ENCODE peak calls at places on chromosome 4, in eight cellular contexts. One of them, this sample, is unnamed.

GRCh38 chr4:115113382-115114106 is at the start of gene NDST4:
- DNase-seq in AG10803: peak
- DNase-seq in CD8-positive, alpha-beta memory T cell: no peak
- DNase-seq in endothelial cell of umbilical vein: no peak
- DNase-seq in stomach: no peak
- DNase-seq in lower leg skin: no peak
- DNase-seq in aorta: no peak
- DNase-seq in IMR-90: no peak
- DNase-seq in this sample: no peak

GRCh38 chr4:38396091-38396490 is 267.9 kb upstream of the KLF3 start:
- DNase-seq in AG10803: no peak
- DNase-seq in CD8-positive, alpha-beta memory T cell: no peak
- DNase-seq in endothelial cell of umbilical vein: no peak
- DNase-seq in stomach: no peak
- DNase-seq in lower leg skin: no peak
- DNase-seq in aorta: no peak
- DNase-seq in IMR-90: no peak
- DNase-seq in this sample: no peak

GRCh38 chr4:122218762-122219161 is 66.6 kb downstream of the BLTP1 start:
- DNase-seq in AG10803: peak
- DNase-seq in CD8-positive, alpha-beta memory T cell: no peak
- DNase-seq in endothelial cell of umbilical vein: no peak
- DNase-seq in stomach: no peak
- DNase-seq in lower leg skin: no peak
- DNase-seq in aorta: no peak
- DNase-seq in IMR-90: peak
- DNase-seq in this sample: no peak

GRCh38 chr4:172514011-172514410 is 654.6 kb upstream of the GALNT7 start:
- DNase-seq in AG10803: no peak
- DNase-seq in CD8-positive, alpha-beta memory T cell: no peak
- DNase-seq in endothelial cell of umbilical vein: no peak
- DNase-seq in stomach: no peak
- DNase-seq in lower leg skin: no peak
- DNase-seq in aorta: no peak
- DNase-seq in IMR-90: no peak
- DNase-seq in this sample: no peak

GRCh38 chr4:176883681-176884418 is 91.1 kb upstream of the VEGFC start:
- DNase-seq in AG10803: peak
- DNase-seq in CD8-positive, alpha-beta memory T cell: no peak
- DNase-seq in endothelial cell of umbilical vein: peak
- DNase-seq in stomach: no peak
- DNase-seq in lower leg skin: no peak
- DNase-seq in aorta: no peak
- DNase-seq in IMR-90: peak
- DNase-seq in this sample: peak

GRCh38 chr4:77151246-77151645 is 5.8 kb upstream of the CCNG2 start:
- DNase-seq in AG10803: no peak
- DNase-seq in CD8-positive, alpha-beta memory T cell: no peak
- DNase-seq in endothelial cell of umbilical vein: no peak
- DNase-seq in stomach: no peak
- DNase-seq in lower leg skin: peak
- DNase-seq in aorta: no peak
- DNase-seq in IMR-90: no peak
- DNase-seq in this sample: no peak

GRCh38 chr4:186770446-186771175 is 47.0 kb upstream of the FAT1 start:
- DNase-seq in AG10803: peak
- DNase-seq in CD8-positive, alpha-beta memory T cell: no peak
- DNase-seq in endothelial cell of umbilical vein: no peak
- DNase-seq in stomach: no peak
- DNase-seq in lower leg skin: no peak
- DNase-seq in aorta: no peak
- DNase-seq in IMR-90: peak
- DNase-seq in this sample: no peak

GRCh38 chr4:138242076-138242829 is at the start of gene SLC7A11:
- DNase-seq in AG10803: peak
- DNase-seq in CD8-positive, alpha-beta memory T cell: peak
- DNase-seq in endothelial cell of umbilical vein: peak
- DNase-seq in stomach: peak
- DNase-seq in lower leg skin: peak
- DNase-seq in aorta: no peak
- DNase-seq in IMR-90: peak
- DNase-seq in this sample: peak

GRCh38 chr4:182748949-182749348 is 168.2 kb downstream of the DCTD start:
- DNase-seq in AG10803: no peak
- DNase-seq in CD8-positive, alpha-beta memory T cell: no peak
- DNase-seq in endothelial cell of umbilical vein: peak
- DNase-seq in stomach: no peak
- DNase-seq in lower leg skin: no peak
- DNase-seq in aorta: no peak
- DNase-seq in IMR-90: peak
- DNase-seq in this sample: no peak

GRCh38 chr4:19285146-19285545 is 966.6 kb upstream of the SLIT2 start:
- DNase-seq in AG10803: peak
- DNase-seq in CD8-positive, alpha-beta memory T cell: no peak
- DNase-seq in endothelial cell of umbilical vein: no peak
- DNase-seq in stomach: no peak
- DNase-seq in lower leg skin: no peak
- DNase-seq in aorta: no peak
- DNase-seq in IMR-90: no peak
- DNase-seq in this sample: no peak

GRCh38 chr4:65502151-65502691 is 168.1 kb downstream of the EPHA5 start:
- DNase-seq in AG10803: peak
- DNase-seq in CD8-positive, alpha-beta memory T cell: no peak
- DNase-seq in endothelial cell of umbilical vein: peak
- DNase-seq in stomach: no peak
- DNase-seq in lower leg skin: no peak
- DNase-seq in aorta: no peak
- DNase-seq in IMR-90: peak
- DNase-seq in this sample: no peak

GRCh38 chr4:146255874-146256273 is 41.5 kb downstream of the REELD1 start:
- DNase-seq in AG10803: peak
- DNase-seq in CD8-positive, alpha-beta memory T cell: no peak
- DNase-seq in endothelial cell of umbilical vein: peak
- DNase-seq in stomach: no peak
- DNase-seq in lower leg skin: no peak
- DNase-seq in aorta: no peak
- DNase-seq in IMR-90: peak
- DNase-seq in this sample: no peak

GRCh38 chr4:54971474-54971950 is 153.9 kb downstream of the KDR start:
- DNase-seq in AG10803: peak
- DNase-seq in CD8-positive, alpha-beta memory T cell: no peak
- DNase-seq in endothelial cell of umbilical vein: peak
- DNase-seq in stomach: no peak
- DNase-seq in lower leg skin: peak
- DNase-seq in aorta: no peak
- DNase-seq in IMR-90: peak
- DNase-seq in this sample: peak

GRCh38 chr4:10611673-10612072 is 72.9 kb downstream of the CLNK start:
- DNase-seq in AG10803: peak
- DNase-seq in CD8-positive, alpha-beta memory T cell: no peak
- DNase-seq in endothelial cell of umbilical vein: peak
- DNase-seq in stomach: no peak
- DNase-seq in lower leg skin: no peak
- DNase-seq in aorta: no peak
- DNase-seq in IMR-90: peak
- DNase-seq in this sample: peak

GRCh38 chr4:126592088-126592487 is 1040.7 kb upstream of the INTU start:
- DNase-seq in AG10803: no peak
- DNase-seq in CD8-positive, alpha-beta memory T cell: no peak
- DNase-seq in endothelial cell of umbilical vein: no peak
- DNase-seq in stomach: no peak
- DNase-seq in lower leg skin: no peak
- DNase-seq in aorta: no peak
- DNase-seq in IMR-90: peak
- DNase-seq in this sample: no peak

GRCh38 chr4:39648827-39649558 is 10.3 kb upstream of the SMIM14 start:
- DNase-seq in AG10803: no peak
- DNase-seq in CD8-positive, alpha-beta memory T cell: no peak
- DNase-seq in endothelial cell of umbilical vein: no peak
- DNase-seq in stomach: no peak
- DNase-seq in lower leg skin: no peak
- DNase-seq in aorta: no peak
- DNase-seq in IMR-90: no peak
- DNase-seq in this sample: no peak

GRCh38 chr4:123398803-123399637 is 2.4 kb downstream of the SPRY1 start:
- DNase-seq in AG10803: peak
- DNase-seq in CD8-positive, alpha-beta memory T cell: peak
- DNase-seq in endothelial cell of umbilical vein: peak
- DNase-seq in stomach: peak
- DNase-seq in lower leg skin: peak
- DNase-seq in aorta: peak
- DNase-seq in IMR-90: peak
- DNase-seq in this sample: no peak

GRCh38 chr4:88333741-88334405 is 44.8 kb upstream of the HERC6 start:
- DNase-seq in AG10803: peak
- DNase-seq in CD8-positive, alpha-beta memory T cell: no peak
- DNase-seq in endothelial cell of umbilical vein: no peak
- DNase-seq in stomach: no peak
- DNase-seq in lower leg skin: no peak
- DNase-seq in aorta: no peak
- DNase-seq in IMR-90: peak
- DNase-seq in this sample: no peak

GRCh38 chr4:108036252-108036651 is 46.6 kb downstream of the HADH start:
- DNase-seq in AG10803: no peak
- DNase-seq in CD8-positive, alpha-beta memory T cell: peak
- DNase-seq in endothelial cell of umbilical vein: no peak
- DNase-seq in stomach: no peak
- DNase-seq in lower leg skin: no peak
- DNase-seq in aorta: no peak
- DNase-seq in IMR-90: no peak
- DNase-seq in this sample: no peak

GRCh38 chr4:139419388-139419914 is 34.5 kb upstream of the RAB33B start:
- DNase-seq in AG10803: peak
- DNase-seq in CD8-positive, alpha-beta memory T cell: no peak
- DNase-seq in endothelial cell of umbilical vein: peak
- DNase-seq in stomach: no peak
- DNase-seq in lower leg skin: peak
- DNase-seq in aorta: no peak
- DNase-seq in IMR-90: peak
- DNase-seq in this sample: peak

GRCh38 chr4:141759796-141760425 is 123.5 kb downstream of the IL15 start:
- DNase-seq in AG10803: peak
- DNase-seq in CD8-positive, alpha-beta memory T cell: no peak
- DNase-seq in endothelial cell of umbilical vein: peak
- DNase-seq in stomach: no peak
- DNase-seq in lower leg skin: no peak
- DNase-seq in aorta: no peak
- DNase-seq in IMR-90: peak
- DNase-seq in this sample: no peak

DNA sequence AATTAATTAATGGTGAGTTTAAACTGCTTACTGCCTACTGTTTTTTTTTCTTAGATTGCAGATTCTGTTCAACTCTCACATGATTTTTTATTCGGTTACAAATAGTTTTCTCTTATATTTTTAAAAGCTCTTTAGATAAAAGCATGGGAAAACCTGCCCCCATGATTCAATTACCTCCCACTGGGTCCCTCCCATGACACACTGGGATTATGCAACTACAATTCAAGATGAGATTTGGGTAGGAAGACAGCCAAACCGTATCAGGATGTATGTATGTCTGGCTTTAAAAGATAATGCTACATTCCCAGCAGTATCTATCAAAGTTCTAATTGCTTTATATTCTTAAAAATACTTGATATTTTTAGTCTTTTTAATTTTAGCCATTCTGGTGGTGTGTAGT is 131.5 kb downstream of the JADE1 start:
- DNase-seq in AG10803: no peak
- DNase-seq in CD8-positive, alpha-beta memory T cell: no peak
- DNase-seq in endothelial cell of umbilical vein: no peak
- DNase-seq in stomach: no peak
- DNase-seq in lower leg skin: no peak
- DNase-seq in aorta: no peak
- DNase-seq in IMR-90: no peak
- DNase-seq in this sample: no peak
- H3K4me3 ChIP-seq in AG10803: no peak
- H3K4me3 ChIP-seq in CD8-positive, alpha-beta memory T cell: no peak
- H3K4me3 ChIP-seq in endothelial cell of umbilical vein: no peak
- H3K4me3 ChIP-seq in stomach: no peak
- H3K4me3 ChIP-seq in lower leg skin: no peak
- H3K4me3 ChIP-seq in aorta: no peak
- H3K4me3 ChIP-seq in IMR-90: no peak
- H3K4me3 ChIP-seq in this sample: no peak

DNA sequence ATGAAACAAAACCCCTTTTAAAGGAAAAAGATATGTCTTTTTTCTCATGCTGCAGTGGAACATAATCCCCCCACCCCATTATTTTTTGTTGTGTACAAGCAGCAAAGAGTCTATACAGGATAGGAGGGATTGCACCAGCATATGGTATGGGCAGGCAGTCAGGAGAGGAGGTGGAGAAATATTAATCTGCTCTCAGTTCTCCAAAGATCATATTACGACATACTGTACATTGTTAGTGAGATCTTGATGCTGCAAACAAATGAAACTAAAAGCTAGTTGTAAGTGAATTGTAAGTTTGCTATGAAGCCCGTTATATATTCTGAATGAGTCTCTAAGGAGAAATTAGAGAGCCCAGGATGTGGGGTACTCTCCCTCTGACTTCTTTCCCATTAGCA is 75.3 kb downstream of the RAPGEF2 start:
- DNase-seq in AG10803: peak
- DNase-seq in CD8-positive, alpha-beta memory T cell: no peak
- DNase-seq in endothelial cell of umbilical vein: no peak
- DNase-seq in stomach: no peak
- DNase-seq in lower leg skin: no peak
- DNase-seq in aorta: no peak
- DNase-seq in IMR-90: peak
- DNase-seq in this sample: peak
- H3K4me3 ChIP-seq in AG10803: no peak
- H3K4me3 ChIP-seq in CD8-positive, alpha-beta memory T cell: no peak
- H3K4me3 ChIP-seq in endothelial cell of umbilical vein: no peak
- H3K4me3 ChIP-seq in stomach: no peak
- H3K4me3 ChIP-seq in lower leg skin: no peak
- H3K4me3 ChIP-seq in aorta: no peak
- H3K4me3 ChIP-seq in IMR-90: no peak
- H3K4me3 ChIP-seq in this sample: no peak

GRCh38 chr4:53908661-53909078 is 155.7 kb downstream of the CHIC2 start:
- DNase-seq in AG10803: peak
- DNase-seq in CD8-positive, alpha-beta memory T cell: no peak
- DNase-seq in endothelial cell of umbilical vein: peak
- DNase-seq in stomach: peak
- DNase-seq in lower leg skin: peak
- DNase-seq in aorta: no peak
- DNase-seq in IMR-90: peak
- DNase-seq in this sample: peak
- H3K4me3 ChIP-seq in AG10803: peak
- H3K4me3 ChIP-seq in CD8-positive, alpha-beta memory T cell: no peak
- H3K4me3 ChIP-seq in endothelial cell of umbilical vein: no peak
- H3K4me3 ChIP-seq in stomach: no peak
- H3K4me3 ChIP-seq in lower leg skin: no peak
- H3K4me3 ChIP-seq in aorta: peak
- H3K4me3 ChIP-seq in IMR-90: peak
- H3K4me3 ChIP-seq in this sample: peak

DNA sequence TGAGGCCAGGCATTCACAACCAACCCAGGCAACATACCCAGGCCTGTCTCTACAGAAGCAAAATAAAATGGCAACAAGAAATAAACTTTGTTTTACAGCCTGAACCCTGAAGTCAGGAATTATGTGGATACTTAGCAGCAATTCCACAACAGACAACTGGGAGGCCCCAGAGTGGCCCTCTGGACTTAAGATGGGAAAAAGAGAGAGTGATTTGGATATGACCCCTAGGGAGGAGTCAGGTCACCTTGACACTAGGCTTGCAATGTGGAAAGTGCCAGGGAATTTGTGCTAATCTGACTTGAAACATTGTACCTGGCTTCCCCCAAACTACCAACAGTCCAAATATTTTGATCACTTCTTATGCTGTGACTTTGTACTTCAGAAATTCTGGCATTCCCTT is 193.1 kb downstream of the PARM1 start:
- DNase-seq in AG10803: no peak
- DNase-seq in CD8-positive, alpha-beta memory T cell: no peak
- DNase-seq in endothelial cell of umbilical vein: no peak
- DNase-seq in stomach: no peak
- DNase-seq in lower leg skin: no peak
- DNase-seq in aorta: no peak
- DNase-seq in IMR-90: no peak
- DNase-seq in this sample: no peak
- H3K4me3 ChIP-seq in AG10803: no peak
- H3K4me3 ChIP-seq in CD8-positive, alpha-beta memory T cell: no peak
- H3K4me3 ChIP-seq in endothelial cell of umbilical vein: no peak
- H3K4me3 ChIP-seq in stomach: no peak
- H3K4me3 ChIP-seq in lower leg skin: no peak
- H3K4me3 ChIP-seq in aorta: no peak
- H3K4me3 ChIP-seq in IMR-90: no peak
- H3K4me3 ChIP-seq in this sample: no peak